ENCODE peak calls at places on chromosomes 1 and 21, in five cellular contexts. One of them, this sample, is unnamed.

GRCh38 chr1:41192456-41193188 is 49.5 kb downstream of the SCMH1 start:
- DNase-seq in activated naive CD4-positive, alpha-beta T cell treated with anti-CD3 and anti-CD28 coated beads, Interleukin-2, amount 50 U/mL, for 16 hours: no peak
- DNase-seq in posterior cingulate gyrus: no peak
- DNase-seq in GM04503: no peak
- DNase-seq in neural progenitor cell: no peak
- DNase-seq in this sample: no peak

GRCh38 chr1:101520302-101520701 is 283.5 kb downstream of the S1PR1 start:
- DNase-seq in GM04503: peak
- DNase-seq in neural progenitor cell: peak
- DNase-seq in activated naive CD4-positive, alpha-beta T cell treated with anti-CD3 and anti-CD28 coated beads, Interleukin-2, amount 50 U/mL, for 16 hours: no peak
- DNase-seq in posterior cingulate gyrus: no peak
- DNase-seq in this sample: peak

GRCh38 chr1:109213824-109214693 is at the start of gene SARS1:
- DNase-seq in activated naive CD4-positive, alpha-beta T cell treated with anti-CD3 and anti-CD28 coated beads, Interleukin-2, amount 50 U/mL, for 16 hours: peak
- DNase-seq in neural progenitor cell: peak
- DNase-seq in posterior cingulate gyrus: peak
- DNase-seq in GM04503: peak
- DNase-seq in this sample: peak

GRCh38 chr1:67722292-67722944 is 37.4 kb downstream of the GADD45A start:
- DNase-seq in neural progenitor cell: no peak
- DNase-seq in activated naive CD4-positive, alpha-beta T cell treated with anti-CD3 and anti-CD28 coated beads, Interleukin-2, amount 50 U/mL, for 16 hours: no peak
- DNase-seq in posterior cingulate gyrus: no peak
- DNase-seq in GM04503: no peak
- DNase-seq in this sample: no peak

GRCh38 chr1:5936621-5937372 is 55.4 kb downstream of the NPHP4 start:
- DNase-seq in posterior cingulate gyrus: no peak
- DNase-seq in activated naive CD4-positive, alpha-beta T cell treated with anti-CD3 and anti-CD28 coated beads, Interleukin-2, amount 50 U/mL, for 16 hours: no peak
- DNase-seq in neural progenitor cell: peak
- DNase-seq in GM04503: no peak
- DNase-seq in this sample: no peak

GRCh38 chr1:169133801-169134558 is 27.5 kb downstream of the ATP1B1 start:
- DNase-seq in neural progenitor cell: no peak
- DNase-seq in activated naive CD4-positive, alpha-beta T cell treated with anti-CD3 and anti-CD28 coated beads, Interleukin-2, amount 50 U/mL, for 16 hours: no peak
- DNase-seq in posterior cingulate gyrus: no peak
- DNase-seq in GM04503: no peak
- DNase-seq in this sample: no peak

GRCh38 chr1:74995848-74996247 is 138.3 kb upstream of the LHX8 start:
- DNase-seq in posterior cingulate gyrus: no peak
- DNase-seq in neural progenitor cell: no peak
- DNase-seq in GM04503: no peak
- DNase-seq in activated naive CD4-positive, alpha-beta T cell treated with anti-CD3 and anti-CD28 coated beads, Interleukin-2, amount 50 U/mL, for 16 hours: no peak
- DNase-seq in this sample: no peak

GRCh38 chr21:41816583-41817165 is 49.8 kb upstream of the RIPK4 start:
- DNase-seq in neural progenitor cell: peak
- DNase-seq in activated naive CD4-positive, alpha-beta T cell treated with anti-CD3 and anti-CD28 coated beads, Interleukin-2, amount 50 U/mL, for 16 hours: peak
- DNase-seq in posterior cingulate gyrus: peak
- DNase-seq in GM04503: no peak
- DNase-seq in this sample: peak

GRCh38 chr1:207872655-207873054 is 38.3 kb downstream of the CD34 start:
- DNase-seq in GM04503: no peak
- DNase-seq in activated naive CD4-positive, alpha-beta T cell treated with anti-CD3 and anti-CD28 coated beads, Interleukin-2, amount 50 U/mL, for 16 hours: no peak
- DNase-seq in posterior cingulate gyrus: no peak
- DNase-seq in neural progenitor cell: no peak
- DNase-seq in this sample: no peak

GRCh38 chr1:10730985-10731384 is 65.5 kb downstream of the CASZ1 start:
- DNase-seq in GM04503: peak
- DNase-seq in activated naive CD4-positive, alpha-beta T cell treated with anti-CD3 and anti-CD28 coated beads, Interleukin-2, amount 50 U/mL, for 16 hours: no peak
- DNase-seq in posterior cingulate gyrus: no peak
- DNase-seq in neural progenitor cell: no peak
- DNase-seq in this sample: no peak

GRCh38 chr1:78490861-78491310 is at the start of gene PTGFR:
- DNase-seq in neural progenitor cell: peak
- DNase-seq in GM04503: no peak
- DNase-seq in activated naive CD4-positive, alpha-beta T cell treated with anti-CD3 and anti-CD28 coated beads, Interleukin-2, amount 50 U/mL, for 16 hours: no peak
- DNase-seq in posterior cingulate gyrus: peak
- DNase-seq in this sample: peak

GRCh38 chr1:185720633-185721272 is 13.4 kb upstream of the HMCN1 start:
- DNase-seq in GM04503: no peak
- DNase-seq in posterior cingulate gyrus: no peak
- DNase-seq in activated naive CD4-positive, alpha-beta T cell treated with anti-CD3 and anti-CD28 coated beads, Interleukin-2, amount 50 U/mL, for 16 hours: no peak
- DNase-seq in neural progenitor cell: peak
- DNase-seq in this sample: no peak

GRCh38 chr1:216919033-216919970 is 196.1 kb upstream of the ESRRG start:
- DNase-seq in GM04503: no peak
- DNase-seq in posterior cingulate gyrus: no peak
- DNase-seq in neural progenitor cell: no peak
- DNase-seq in activated naive CD4-positive, alpha-beta T cell treated with anti-CD3 and anti-CD28 coated beads, Interleukin-2, amount 50 U/mL, for 16 hours: no peak
- DNase-seq in this sample: no peak

GRCh38 chr1:206469411-206469932 is 804 bp upstream of the IKBKE start:
- DNase-seq in neural progenitor cell: no peak
- DNase-seq in GM04503: no peak
- DNase-seq in posterior cingulate gyrus: no peak
- DNase-seq in activated naive CD4-positive, alpha-beta T cell treated with anti-CD3 and anti-CD28 coated beads, Interleukin-2, amount 50 U/mL, for 16 hours: peak
- DNase-seq in this sample: no peak

GRCh38 chr1:2108213-2108876 is 58.1 kb downstream of the PRKCZ start:
- DNase-seq in posterior cingulate gyrus: no peak
- DNase-seq in neural progenitor cell: peak
- DNase-seq in activated naive CD4-positive, alpha-beta T cell treated with anti-CD3 and anti-CD28 coated beads, Interleukin-2, amount 50 U/mL, for 16 hours: no peak
- DNase-seq in GM04503: no peak
- DNase-seq in this sample: peak

GRCh38 chr1:2446394-2446793 is 29.7 kb upstream of the PLCH2 start:
- DNase-seq in activated naive CD4-positive, alpha-beta T cell treated with anti-CD3 and anti-CD28 coated beads, Interleukin-2, amount 50 U/mL, for 16 hours: no peak
- DNase-seq in neural progenitor cell: peak
- DNase-seq in posterior cingulate gyrus: peak
- DNase-seq in GM04503: no peak
- DNase-seq in this sample: peak

GRCh38 chr21:18495553-18495952 is 92.0 kb upstream of the TMPRSS15 start:
- DNase-seq in posterior cingulate gyrus: no peak
- DNase-seq in GM04503: no peak
- DNase-seq in activated naive CD4-positive, alpha-beta T cell treated with anti-CD3 and anti-CD28 coated beads, Interleukin-2, amount 50 U/mL, for 16 hours: no peak
- DNase-seq in neural progenitor cell: no peak
- DNase-seq in this sample: no peak

GRCh38 chr21:15121655-15122120 is 56.9 kb upstream of the NRIP1 start:
- DNase-seq in activated naive CD4-positive, alpha-beta T cell treated with anti-CD3 and anti-CD28 coated beads, Interleukin-2, amount 50 U/mL, for 16 hours: no peak
- DNase-seq in neural progenitor cell: no peak
- DNase-seq in GM04503: no peak
- DNase-seq in posterior cingulate gyrus: peak
- DNase-seq in this sample: no peak

GRCh38 chr21:33451634-33452071 is 28.1 kb downstream of the TMEM50B start:
- DNase-seq in activated naive CD4-positive, alpha-beta T cell treated with anti-CD3 and anti-CD28 coated beads, Interleukin-2, amount 50 U/mL, for 16 hours: no peak
- DNase-seq in neural progenitor cell: no peak
- DNase-seq in GM04503: no peak
- DNase-seq in posterior cingulate gyrus: no peak
- DNase-seq in this sample: no peak

GRCh38 chr1:24717867-24718650 is 27.2 kb upstream of the CLIC4 start:
- DNase-seq in posterior cingulate gyrus: peak
- DNase-seq in GM04503: no peak
- DNase-seq in neural progenitor cell: no peak
- DNase-seq in activated naive CD4-positive, alpha-beta T cell treated with anti-CD3 and anti-CD28 coated beads, Interleukin-2, amount 50 U/mL, for 16 hours: no peak
- DNase-seq in this sample: no peak

GRCh38 chr1:46991083-46991923 is 32.2 kb upstream of the CYP4X1 start:
- DNase-seq in GM04503: no peak
- DNase-seq in posterior cingulate gyrus: no peak
- DNase-seq in neural progenitor cell: peak
- DNase-seq in activated naive CD4-positive, alpha-beta T cell treated with anti-CD3 and anti-CD28 coated beads, Interleukin-2, amount 50 U/mL, for 16 hours: no peak
- DNase-seq in this sample: no peak

GRCh38 chr1:37239225-37239740 is 205.0 kb upstream of the GRIK3 start:
- DNase-seq in GM04503: no peak
- DNase-seq in activated naive CD4-positive, alpha-beta T cell treated with anti-CD3 and anti-CD28 coated beads, Interleukin-2, amount 50 U/mL, for 16 hours: no peak
- DNase-seq in posterior cingulate gyrus: no peak
- DNase-seq in neural progenitor cell: no peak
- DNase-seq in this sample: no peak

GRCh38 chr1:21663251-21663950 is 5.8 kb downstream of the RAP1GAP start:
- DNase-seq in neural progenitor cell: no peak
- DNase-seq in GM04503: no peak
- DNase-seq in posterior cingulate gyrus: no peak
- DNase-seq in activated naive CD4-positive, alpha-beta T cell treated with anti-CD3 and anti-CD28 coated beads, Interleukin-2, amount 50 U/mL, for 16 hours: no peak
- DNase-seq in this sample: no peak

GRCh38 chr1:27192039-27192529 is 37.2 kb upstream of the SLC9A1 start:
- DNase-seq in activated naive CD4-positive, alpha-beta T cell treated with anti-CD3 and anti-CD28 coated beads, Interleukin-2, amount 50 U/mL, for 16 hours: no peak
- DNase-seq in posterior cingulate gyrus: no peak
- DNase-seq in GM04503: no peak
- DNase-seq in neural progenitor cell: no peak
- DNase-seq in this sample: no peak

GRCh38 chr1:43525995-43526394 is 4.7 kb upstream of the PTPRF start:
- DNase-seq in GM04503: peak
- DNase-seq in neural progenitor cell: no peak
- DNase-seq in posterior cingulate gyrus: no peak
- DNase-seq in activated naive CD4-positive, alpha-beta T cell treated with anti-CD3 and anti-CD28 coated beads, Interleukin-2, amount 50 U/mL, for 16 hours: no peak
- DNase-seq in this sample: no peak

GRCh38 chr1:227943354-227943753 is 4.4 kb downstream of the WNT9A start:
- DNase-seq in GM04503: no peak
- DNase-seq in activated naive CD4-positive, alpha-beta T cell treated with anti-CD3 and anti-CD28 coated beads, Interleukin-2, amount 50 U/mL, for 16 hours: no peak
- DNase-seq in posterior cingulate gyrus: no peak
- DNase-seq in neural progenitor cell: no peak
- DNase-seq in this sample: no peak

GRCh38 chr1:25727819-25728286 is 72.1 kb upstream of the SELENON start:
- DNase-seq in posterior cingulate gyrus: no peak
- DNase-seq in neural progenitor cell: peak
- DNase-seq in GM04503: no peak
- DNase-seq in activated naive CD4-positive, alpha-beta T cell treated with anti-CD3 and anti-CD28 coated beads, Interleukin-2, amount 50 U/mL, for 16 hours: no peak
- DNase-seq in this sample: peak

GRCh38 chr1:180988221-180988826 is 34.3 kb downstream of the STX6 start:
- DNase-seq in activated naive CD4-positive, alpha-beta T cell treated with anti-CD3 and anti-CD28 coated beads, Interleukin-2, amount 50 U/mL, for 16 hours: no peak
- DNase-seq in GM04503: no peak
- DNase-seq in neural progenitor cell: peak
- DNase-seq in posterior cingulate gyrus: no peak
- DNase-seq in this sample: no peak